ENCODE peak calls at places on chromosomes 12 and 14, in ten cellular contexts. One of them, this sample, is unnamed.

GRCh38 chr14:105878125-105878524 is 351.7 kb downstream of the TMEM121 start:
- DNase-seq in astrocyte of the spinal cord: no peak
- DNase-seq in M059J: no peak
- DNase-seq in Right ventricle myocardium inferior: peak
- DNase-seq in stimulated activated CD8-positive, alpha-beta memory T cell treated with anti-CD3 and anti-CD28 coated beads, Interleukin-4, amount 100 ng/mL, for 4 hours: no peak
- DNase-seq in COR-L47: no peak
- DNase-seq in LoVo: no peak
- DNase-seq in neural progenitor cell: no peak
- DNase-seq in PC-3: no peak
- DNase-seq in small intestine: no peak
- DNase-seq in this sample: no peak

GRCh38 chr12:54032627-54033100 is at the start of gene HOXC5:
- DNase-seq in astrocyte of the spinal cord: peak
- DNase-seq in M059J: peak
- DNase-seq in Right ventricle myocardium inferior: peak
- DNase-seq in stimulated activated CD8-positive, alpha-beta memory T cell treated with anti-CD3 and anti-CD28 coated beads, Interleukin-4, amount 100 ng/mL, for 4 hours: peak
- DNase-seq in COR-L47: peak
- DNase-seq in LoVo: peak
- DNase-seq in neural progenitor cell: peak
- DNase-seq in PC-3: peak
- DNase-seq in small intestine: peak
- DNase-seq in this sample: no peak

GRCh38 chr12:78671295-78671694 is 193.3 kb upstream of the SYT1 start:
- DNase-seq in astrocyte of the spinal cord: peak
- DNase-seq in M059J: peak
- DNase-seq in Right ventricle myocardium inferior: no peak
- DNase-seq in stimulated activated CD8-positive, alpha-beta memory T cell treated with anti-CD3 and anti-CD28 coated beads, Interleukin-4, amount 100 ng/mL, for 4 hours: no peak
- DNase-seq in COR-L47: no peak
- DNase-seq in LoVo: no peak
- DNase-seq in neural progenitor cell: no peak
- DNase-seq in PC-3: peak
- DNase-seq in small intestine: no peak
- DNase-seq in this sample: no peak

GRCh38 chr12:19154696-19155095 is 25.2 kb downstream of the PLEKHA5 start:
- DNase-seq in astrocyte of the spinal cord: no peak
- DNase-seq in M059J: no peak
- DNase-seq in Right ventricle myocardium inferior: no peak
- DNase-seq in stimulated activated CD8-positive, alpha-beta memory T cell treated with anti-CD3 and anti-CD28 coated beads, Interleukin-4, amount 100 ng/mL, for 4 hours: no peak
- DNase-seq in COR-L47: no peak
- DNase-seq in LoVo: no peak
- DNase-seq in neural progenitor cell: no peak
- DNase-seq in PC-3: no peak
- DNase-seq in small intestine: no peak
- DNase-seq in this sample: no peak

GRCh38 chr12:5047094-5047493 is 3.4 kb downstream of the KCNA5 start:
- DNase-seq in astrocyte of the spinal cord: no peak
- DNase-seq in M059J: peak
- DNase-seq in Right ventricle myocardium inferior: no peak
- DNase-seq in stimulated activated CD8-positive, alpha-beta memory T cell treated with anti-CD3 and anti-CD28 coated beads, Interleukin-4, amount 100 ng/mL, for 4 hours: no peak
- DNase-seq in COR-L47: no peak
- DNase-seq in LoVo: no peak
- DNase-seq in neural progenitor cell: peak
- DNase-seq in PC-3: no peak
- DNase-seq in small intestine: no peak
- DNase-seq in this sample: no peak

GRCh38 chr14:22667881-22668280 is 23.7 kb upstream of the OR6J1 start:
- DNase-seq in astrocyte of the spinal cord: no peak
- DNase-seq in M059J: no peak
- DNase-seq in Right ventricle myocardium inferior: no peak
- DNase-seq in stimulated activated CD8-positive, alpha-beta memory T cell treated with anti-CD3 and anti-CD28 coated beads, Interleukin-4, amount 100 ng/mL, for 4 hours: no peak
- DNase-seq in COR-L47: no peak
- DNase-seq in LoVo: no peak
- DNase-seq in neural progenitor cell: no peak
- DNase-seq in PC-3: no peak
- DNase-seq in small intestine: no peak
- DNase-seq in this sample: no peak

GRCh38 chr12:27733052-27733656 is 22.5 kb downstream of the MRPS35 start:
- DNase-seq in astrocyte of the spinal cord: peak
- DNase-seq in M059J: peak
- DNase-seq in Right ventricle myocardium inferior: no peak
- DNase-seq in stimulated activated CD8-positive, alpha-beta memory T cell treated with anti-CD3 and anti-CD28 coated beads, Interleukin-4, amount 100 ng/mL, for 4 hours: no peak
- DNase-seq in COR-L47: no peak
- DNase-seq in LoVo: peak
- DNase-seq in neural progenitor cell: peak
- DNase-seq in PC-3: peak
- DNase-seq in small intestine: peak
- DNase-seq in this sample: no peak

GRCh38 chr14:75720828-75721227 is 59.8 kb downstream of the TTLL5 start:
- DNase-seq in astrocyte of the spinal cord: peak
- DNase-seq in M059J: peak
- DNase-seq in Right ventricle myocardium inferior: peak
- DNase-seq in stimulated activated CD8-positive, alpha-beta memory T cell treated with anti-CD3 and anti-CD28 coated beads, Interleukin-4, amount 100 ng/mL, for 4 hours: no peak
- DNase-seq in COR-L47: no peak
- DNase-seq in LoVo: no peak
- DNase-seq in neural progenitor cell: no peak
- DNase-seq in PC-3: no peak
- DNase-seq in small intestine: no peak
- DNase-seq in this sample: no peak

GRCh38 chr12:123828871-123829547 is 66.9 kb downstream of the DNAH10 start:
- DNase-seq in astrocyte of the spinal cord: no peak
- DNase-seq in M059J: no peak
- DNase-seq in Right ventricle myocardium inferior: no peak
- DNase-seq in stimulated activated CD8-positive, alpha-beta memory T cell treated with anti-CD3 and anti-CD28 coated beads, Interleukin-4, amount 100 ng/mL, for 4 hours: no peak
- DNase-seq in COR-L47: no peak
- DNase-seq in LoVo: peak
- DNase-seq in neural progenitor cell: no peak
- DNase-seq in PC-3: no peak
- DNase-seq in small intestine: no peak
- DNase-seq in this sample: no peak

GRCh38 chr12:102883204-102883799 is 33.7 kb downstream of the PAH start:
- DNase-seq in astrocyte of the spinal cord: peak
- DNase-seq in M059J: peak
- DNase-seq in Right ventricle myocardium inferior: no peak
- DNase-seq in stimulated activated CD8-positive, alpha-beta memory T cell treated with anti-CD3 and anti-CD28 coated beads, Interleukin-4, amount 100 ng/mL, for 4 hours: no peak
- DNase-seq in COR-L47: peak
- DNase-seq in LoVo: peak
- DNase-seq in neural progenitor cell: peak
- DNase-seq in PC-3: peak
- DNase-seq in small intestine: peak
- DNase-seq in this sample: peak

GRCh38 chr14:35808076-35808657 is 928 bp downstream of the RALGAPA1 start:
- DNase-seq in astrocyte of the spinal cord: peak
- DNase-seq in M059J: peak
- DNase-seq in Right ventricle myocardium inferior: no peak
- DNase-seq in stimulated activated CD8-positive, alpha-beta memory T cell treated with anti-CD3 and anti-CD28 coated beads, Interleukin-4, amount 100 ng/mL, for 4 hours: no peak
- DNase-seq in COR-L47: no peak
- DNase-seq in LoVo: peak
- DNase-seq in neural progenitor cell: peak
- DNase-seq in PC-3: peak
- DNase-seq in small intestine: peak
- DNase-seq in this sample: peak

GRCh38 chr12:109222496-109222895 is 86.6 kb downstream of the FOXN4 start:
- DNase-seq in astrocyte of the spinal cord: no peak
- DNase-seq in M059J: no peak
- DNase-seq in Right ventricle myocardium inferior: no peak
- DNase-seq in stimulated activated CD8-positive, alpha-beta memory T cell treated with anti-CD3 and anti-CD28 coated beads, Interleukin-4, amount 100 ng/mL, for 4 hours: no peak
- DNase-seq in COR-L47: no peak
- DNase-seq in LoVo: no peak
- DNase-seq in neural progenitor cell: no peak
- DNase-seq in PC-3: no peak
- DNase-seq in small intestine: no peak
- DNase-seq in this sample: no peak

GRCh38 chr12:52521175-52521574 is 981 bp upstream of the KRT5 start:
- DNase-seq in astrocyte of the spinal cord: no peak
- DNase-seq in M059J: peak
- DNase-seq in Right ventricle myocardium inferior: no peak
- DNase-seq in stimulated activated CD8-positive, alpha-beta memory T cell treated with anti-CD3 and anti-CD28 coated beads, Interleukin-4, amount 100 ng/mL, for 4 hours: no peak
- DNase-seq in COR-L47: no peak
- DNase-seq in LoVo: peak
- DNase-seq in neural progenitor cell: no peak
- DNase-seq in PC-3: peak
- DNase-seq in small intestine: peak
- DNase-seq in this sample: no peak

GRCh38 chr14:76080009-76080408 is 71.7 kb upstream of the GPATCH2L start:
- DNase-seq in astrocyte of the spinal cord: no peak
- DNase-seq in M059J: no peak
- DNase-seq in Right ventricle myocardium inferior: no peak
- DNase-seq in stimulated activated CD8-positive, alpha-beta memory T cell treated with anti-CD3 and anti-CD28 coated beads, Interleukin-4, amount 100 ng/mL, for 4 hours: no peak
- DNase-seq in COR-L47: no peak
- DNase-seq in LoVo: no peak
- DNase-seq in neural progenitor cell: no peak
- DNase-seq in PC-3: no peak
- DNase-seq in small intestine: no peak
- DNase-seq in this sample: no peak

GRCh38 chr12:165862-166368 is 48.0 kb downstream of the SLC6A12 start:
- DNase-seq in astrocyte of the spinal cord: no peak
- DNase-seq in M059J: no peak
- DNase-seq in Right ventricle myocardium inferior: no peak
- DNase-seq in stimulated activated CD8-positive, alpha-beta memory T cell treated with anti-CD3 and anti-CD28 coated beads, Interleukin-4, amount 100 ng/mL, for 4 hours: no peak
- DNase-seq in COR-L47: no peak
- DNase-seq in LoVo: no peak
- DNase-seq in neural progenitor cell: no peak
- DNase-seq in PC-3: no peak
- DNase-seq in small intestine: no peak
- DNase-seq in this sample: no peak

GRCh38 chr12:70756118-70756517 is 118.9 kb upstream of the PTPRB start:
- DNase-seq in astrocyte of the spinal cord: peak
- DNase-seq in M059J: peak
- DNase-seq in Right ventricle myocardium inferior: no peak
- DNase-seq in stimulated activated CD8-positive, alpha-beta memory T cell treated with anti-CD3 and anti-CD28 coated beads, Interleukin-4, amount 100 ng/mL, for 4 hours: no peak
- DNase-seq in COR-L47: no peak
- DNase-seq in LoVo: peak
- DNase-seq in neural progenitor cell: no peak
- DNase-seq in PC-3: peak
- DNase-seq in small intestine: peak
- DNase-seq in this sample: no peak

This sample was measured in NK-92 treated with Interleukin-12 subunit alpha and Interleukin-12 subunit beta, amount 100 ng/mL, for 24 hours.